ENCODE peak calls at places on chromosomes 1 and 21, in six cellular contexts. One of them, this sample, is unnamed.

GRCh38 chr1:170520601-170521000 is 11.4 kb upstream of the GORAB start:
- DNase-seq in astrocyte of the spinal cord: no peak
- DNase-seq in PC-3: peak
- DNase-seq in skeletal muscle cell: peak
- DNase-seq in epithelial cell of esophagus: no peak
- DNase-seq in heart right ventricle: no peak
- DNase-seq in this sample: peak

GRCh38 chr1:230084408-230085177 is 17.6 kb downstream of the GALNT2 start:
- DNase-seq in astrocyte of the spinal cord: peak
- DNase-seq in PC-3: peak
- DNase-seq in skeletal muscle cell: peak
- DNase-seq in epithelial cell of esophagus: peak
- DNase-seq in heart right ventricle: peak
- DNase-seq in this sample: peak

GRCh38 chr1:201808633-201808990 is 20.3 kb upstream of the IPO9 start:
- DNase-seq in astrocyte of the spinal cord: no peak
- DNase-seq in PC-3: no peak
- DNase-seq in skeletal muscle cell: no peak
- DNase-seq in epithelial cell of esophagus: no peak
- DNase-seq in heart right ventricle: no peak
- DNase-seq in this sample: no peak

GRCh38 chr1:166920561-166921475 is 44.8 kb upstream of the TADA1 start:
- DNase-seq in astrocyte of the spinal cord: peak
- DNase-seq in PC-3: no peak
- DNase-seq in skeletal muscle cell: no peak
- DNase-seq in epithelial cell of esophagus: peak
- DNase-seq in heart right ventricle: no peak
- DNase-seq in this sample: no peak

GRCh38 chr1:117653732-117654484 is 48.1 kb downstream of the TENT5C start:
- DNase-seq in astrocyte of the spinal cord: no peak
- DNase-seq in PC-3: peak
- DNase-seq in skeletal muscle cell: no peak
- DNase-seq in epithelial cell of esophagus: no peak
- DNase-seq in heart right ventricle: no peak
- DNase-seq in this sample: no peak

GRCh38 chr1:18542351-18542750 is 61.6 kb downstream of the KLHDC7A start:
- DNase-seq in astrocyte of the spinal cord: no peak
- DNase-seq in PC-3: no peak
- DNase-seq in skeletal muscle cell: no peak
- DNase-seq in epithelial cell of esophagus: no peak
- DNase-seq in heart right ventricle: no peak
- DNase-seq in this sample: no peak

GRCh38 chr1:172449585-172450523 is 6.0 kb upstream of the PIGC start:
- DNase-seq in astrocyte of the spinal cord: peak
- DNase-seq in PC-3: peak
- DNase-seq in skeletal muscle cell: no peak
- DNase-seq in epithelial cell of esophagus: peak
- DNase-seq in heart right ventricle: peak
- DNase-seq in this sample: peak

GRCh38 chr1:236953161-236953560 is 51.1 kb downstream of the MT1HL1 start:
- DNase-seq in astrocyte of the spinal cord: no peak
- DNase-seq in PC-3: no peak
- DNase-seq in skeletal muscle cell: no peak
- DNase-seq in epithelial cell of esophagus: no peak
- DNase-seq in heart right ventricle: no peak
- DNase-seq in this sample: no peak

GRCh38 chr1:227351443-227351842 is 33.2 kb upstream of the CDC42BPA start:
- DNase-seq in astrocyte of the spinal cord: peak
- DNase-seq in PC-3: peak
- DNase-seq in skeletal muscle cell: no peak
- DNase-seq in epithelial cell of esophagus: peak
- DNase-seq in heart right ventricle: peak
- DNase-seq in this sample: peak

GRCh38 chr1:157234705-157235273 is 96.6 kb upstream of the ETV3 start:
- DNase-seq in astrocyte of the spinal cord: no peak
- DNase-seq in PC-3: no peak
- DNase-seq in skeletal muscle cell: no peak
- DNase-seq in epithelial cell of esophagus: peak
- DNase-seq in heart right ventricle: no peak
- DNase-seq in this sample: no peak

GRCh38 chr21:17858764-17859163 is 39.6 kb upstream of the C21orf91 start:
- DNase-seq in astrocyte of the spinal cord: no peak
- DNase-seq in PC-3: no peak
- DNase-seq in skeletal muscle cell: no peak
- DNase-seq in epithelial cell of esophagus: no peak
- DNase-seq in heart right ventricle: no peak
- DNase-seq in this sample: no peak

GRCh38 chr1:188904201-188904600 is 1573.5 kb downstream of the BRINP3 start:
- DNase-seq in astrocyte of the spinal cord: peak
- DNase-seq in PC-3: no peak
- DNase-seq in skeletal muscle cell: no peak
- DNase-seq in epithelial cell of esophagus: peak
- DNase-seq in heart right ventricle: no peak
- DNase-seq in this sample: peak

GRCh38 chr1:43147625-43148319 is 24.3 kb downstream of the EBNA1BP2 start:
- DNase-seq in astrocyte of the spinal cord: peak
- DNase-seq in PC-3: peak
- DNase-seq in skeletal muscle cell: peak
- DNase-seq in epithelial cell of esophagus: peak
- DNase-seq in heart right ventricle: peak
- DNase-seq in this sample: peak

GRCh38 chr1:4698911-4699310 is 44.5 kb downstream of the AJAP1 start:
- DNase-seq in astrocyte of the spinal cord: no peak
- DNase-seq in PC-3: no peak
- DNase-seq in skeletal muscle cell: no peak
- DNase-seq in epithelial cell of esophagus: no peak
- DNase-seq in heart right ventricle: no peak
- DNase-seq in this sample: no peak

GRCh38 chr21:42353623-42354022 is 2.8 kb upstream of the TFF2 start:
- DNase-seq in astrocyte of the spinal cord: no peak
- DNase-seq in PC-3: no peak
- DNase-seq in skeletal muscle cell: no peak
- DNase-seq in epithelial cell of esophagus: no peak
- DNase-seq in heart right ventricle: no peak
- DNase-seq in this sample: no peak
- H3K4me3 ChIP-seq in astrocyte of the spinal cord: no peak
- H3K4me3 ChIP-seq in PC-3: no peak
- H3K4me3 ChIP-seq in skeletal muscle cell: no peak
- H3K4me3 ChIP-seq in epithelial cell of esophagus: no peak
- H3K4me3 ChIP-seq in heart right ventricle: no peak
- H3K4me3 ChIP-seq in this sample: no peak

GRCh38 chr1:168507828-168508227 is 36.0 kb downstream of the XCL2 start:
- DNase-seq in astrocyte of the spinal cord: no peak
- DNase-seq in PC-3: no peak
- DNase-seq in skeletal muscle cell: no peak
- DNase-seq in epithelial cell of esophagus: no peak
- DNase-seq in heart right ventricle: no peak
- DNase-seq in this sample: no peak
- H3K4me3 ChIP-seq in astrocyte of the spinal cord: no peak
- H3K4me3 ChIP-seq in PC-3: no peak
- H3K4me3 ChIP-seq in skeletal muscle cell: no peak
- H3K4me3 ChIP-seq in epithelial cell of esophagus: no peak
- H3K4me3 ChIP-seq in heart right ventricle: no peak
- H3K4me3 ChIP-seq in this sample: no peak

GRCh38 chr1:27049127-27049526 is 36.5 kb upstream of the TENT5B start:
- DNase-seq in astrocyte of the spinal cord: no peak
- DNase-seq in PC-3: no peak
- DNase-seq in skeletal muscle cell: no peak
- DNase-seq in epithelial cell of esophagus: no peak
- DNase-seq in heart right ventricle: no peak
- DNase-seq in this sample: no peak

GRCh38 chr1:27045973-27046558 is 33.4 kb upstream of the TENT5B start:
- DNase-seq in astrocyte of the spinal cord: peak
- DNase-seq in PC-3: peak
- DNase-seq in skeletal muscle cell: no peak
- DNase-seq in epithelial cell of esophagus: peak
- DNase-seq in heart right ventricle: peak
- DNase-seq in this sample: peak

GRCh38 chr1:27042670-27043069 is 30.0 kb upstream of the TENT5B start:
- DNase-seq in astrocyte of the spinal cord: no peak
- DNase-seq in PC-3: no peak
- DNase-seq in skeletal muscle cell: no peak
- DNase-seq in epithelial cell of esophagus: no peak
- DNase-seq in heart right ventricle: no peak
- DNase-seq in this sample: no peak

GRCh38 chr1:27049607-27050006 is 37.0 kb upstream of the TENT5B start:
- DNase-seq in astrocyte of the spinal cord: no peak
- DNase-seq in PC-3: no peak
- DNase-seq in skeletal muscle cell: no peak
- DNase-seq in epithelial cell of esophagus: no peak
- DNase-seq in heart right ventricle: no peak
- DNase-seq in this sample: no peak

DNA sequence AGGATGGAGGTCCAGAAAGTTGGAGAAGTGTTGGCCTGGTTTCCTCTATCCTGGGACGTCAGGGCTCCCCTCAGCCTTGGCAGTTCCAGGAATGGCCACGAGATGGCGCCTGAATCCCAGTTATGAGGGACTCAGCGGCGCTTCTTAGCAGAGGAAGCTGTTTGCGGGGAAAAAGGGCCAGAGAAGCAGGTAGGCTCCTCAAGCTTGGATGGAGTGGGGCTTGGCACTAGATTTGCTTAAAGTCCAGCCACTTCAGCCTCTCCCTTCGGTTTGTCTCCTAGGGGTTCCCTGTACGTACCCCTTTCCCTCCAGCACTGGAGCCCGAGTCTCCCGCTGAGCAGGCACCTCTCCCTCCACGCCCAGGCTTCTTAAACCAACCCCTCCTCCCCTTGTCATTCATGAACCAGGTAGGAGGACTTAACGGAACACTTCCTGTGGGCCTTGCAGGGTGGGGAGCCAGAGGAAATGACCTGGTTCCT is 32.0 kb upstream of the TENT5B start:
- DNase-seq in astrocyte of the spinal cord: peak
- DNase-seq in PC-3: peak
- DNase-seq in skeletal muscle cell: no peak
- DNase-seq in epithelial cell of esophagus: peak
- DNase-seq in heart right ventricle: peak
- DNase-seq in this sample: peak
- H3K4me3 ChIP-seq in astrocyte of the spinal cord: no peak
- H3K4me3 ChIP-seq in PC-3: peak
- H3K4me3 ChIP-seq in skeletal muscle cell: no peak
- H3K4me3 ChIP-seq in epithelial cell of esophagus: no peak
- H3K4me3 ChIP-seq in heart right ventricle: peak
- H3K4me3 ChIP-seq in this sample: no peak

DNA sequence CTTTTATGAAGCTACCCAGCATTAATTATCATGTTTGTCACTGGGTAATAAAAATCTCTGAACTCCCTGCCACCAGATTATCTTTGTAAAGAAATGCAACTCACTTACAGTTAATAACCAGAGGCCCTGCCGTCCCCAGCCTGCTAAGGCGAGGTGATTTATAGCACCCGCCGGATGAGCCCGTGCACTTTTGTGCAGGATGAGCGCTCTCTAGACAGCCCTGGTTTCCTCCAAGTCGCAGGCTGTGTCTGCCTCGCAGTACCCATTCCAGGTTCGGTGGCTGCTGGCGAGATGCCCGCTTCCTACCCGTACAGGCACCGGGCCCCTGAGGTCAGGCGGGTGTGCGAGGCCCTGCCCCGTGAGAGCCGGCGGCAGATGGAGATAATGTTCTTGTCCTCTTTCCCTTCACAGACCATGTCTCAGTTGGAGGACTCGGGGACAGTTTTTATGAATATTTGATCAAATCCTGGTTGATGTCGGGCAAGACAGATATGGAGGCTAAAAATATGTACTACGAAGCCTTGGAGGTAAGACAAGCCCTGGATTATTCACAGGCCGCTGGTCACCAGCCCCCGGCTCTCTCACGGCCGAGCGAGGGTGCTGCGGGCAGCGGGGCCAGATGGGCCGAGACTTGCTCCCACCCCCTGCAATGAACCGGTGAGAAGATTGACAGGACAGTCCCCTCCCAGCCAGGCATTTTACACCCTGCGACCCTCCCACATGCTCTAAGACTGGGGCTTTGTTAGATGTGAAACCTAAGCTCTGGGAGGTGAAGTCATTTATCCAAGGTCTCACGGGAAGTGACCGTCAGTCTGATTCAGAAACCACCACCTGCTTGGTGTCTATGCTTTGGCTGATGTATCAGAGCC is 28.5 kb upstream of the SELENON start:
- DNase-seq in astrocyte of the spinal cord: no peak
- DNase-seq in PC-3: no peak
- DNase-seq in skeletal muscle cell: no peak
- DNase-seq in epithelial cell of esophagus: no peak
- DNase-seq in heart right ventricle: peak
- DNase-seq in this sample: no peak
- H3K4me3 ChIP-seq in astrocyte of the spinal cord: no peak
- H3K4me3 ChIP-seq in PC-3: no peak
- H3K4me3 ChIP-seq in skeletal muscle cell: no peak
- H3K4me3 ChIP-seq in epithelial cell of esophagus: no peak
- H3K4me3 ChIP-seq in heart right ventricle: no peak
- H3K4me3 ChIP-seq in this sample: no peak

GRCh38 chr1:8518490-8518801 is 200.5 kb downstream of the SLC45A1 start:
- DNase-seq in astrocyte of the spinal cord: no peak
- DNase-seq in PC-3: no peak
- DNase-seq in skeletal muscle cell: no peak
- DNase-seq in epithelial cell of esophagus: no peak
- DNase-seq in heart right ventricle: no peak
- DNase-seq in this sample: no peak

GRCh38 chr1:8517579-8518489 is 199.9 kb downstream of the SLC45A1 start:
- DNase-seq in astrocyte of the spinal cord: peak
- DNase-seq in PC-3: no peak
- DNase-seq in skeletal muscle cell: no peak
- DNase-seq in epithelial cell of esophagus: no peak
- DNase-seq in heart right ventricle: no peak
- DNase-seq in this sample: no peak

GRCh38 chr1:8519167-8519566 is 201.3 kb downstream of the SLC45A1 start:
- DNase-seq in astrocyte of the spinal cord: no peak
- DNase-seq in PC-3: no peak
- DNase-seq in skeletal muscle cell: no peak
- DNase-seq in epithelial cell of esophagus: no peak
- DNase-seq in heart right ventricle: no peak
- DNase-seq in this sample: no peak

GRCh38 chr1:8516793-8517556 is 199.1 kb downstream of the SLC45A1 start:
- DNase-seq in astrocyte of the spinal cord: no peak
- DNase-seq in PC-3: no peak
- DNase-seq in skeletal muscle cell: no peak
- DNase-seq in epithelial cell of esophagus: no peak
- DNase-seq in heart right ventricle: no peak
- DNase-seq in this sample: peak

GRCh38 chr1:8516278-8516777 is 198.4 kb downstream of the SLC45A1 start:
- DNase-seq in astrocyte of the spinal cord: no peak
- DNase-seq in PC-3: no peak
- DNase-seq in skeletal muscle cell: no peak
- DNase-seq in epithelial cell of esophagus: no peak
- DNase-seq in heart right ventricle: no peak
- DNase-seq in this sample: no peak
- H3K4me3 ChIP-seq in astrocyte of the spinal cord: no peak
- H3K4me3 ChIP-seq in PC-3: no peak
- H3K4me3 ChIP-seq in skeletal muscle cell: no peak
- H3K4me3 ChIP-seq in epithelial cell of esophagus: no peak
- H3K4me3 ChIP-seq in heart right ventricle: no peak
- H3K4me3 ChIP-seq in this sample: no peak

This sample was measured in bronchial epithelial cell.